ENCODE peak calls at places on chromosome 13, in six cellular contexts. One of them, this sample, is unnamed.

GRCh38 chr13:35723061-35723461 is 246.6 kb upstream of the MAB21L1 start:
- DNase-seq in mesothelial cell of epicardium: no peak
- DNase-seq in A549: no peak
- DNase-seq in body of pancreas: no peak
- DNase-seq in cardiac fibroblast: peak; percentile 60
- DNase-seq in coronary artery: no peak
- DNase-seq in this sample: no peak

GRCh38 chr13:30862707-30863106 is 43.4 kb upstream of the MEDAG start:
- DNase-seq in mesothelial cell of epicardium: no peak
- DNase-seq in A549: no peak
- DNase-seq in body of pancreas: no peak
- DNase-seq in cardiac fibroblast: peak; percentile 55
- DNase-seq in coronary artery: peak; percentile 93
- DNase-seq in this sample: no peak

GRCh38 chr13:20702530-20702929 is 969 bp upstream of the IL17D start:
- DNase-seq in mesothelial cell of epicardium: no peak
- DNase-seq in A549: no peak
- DNase-seq in body of pancreas: no peak
- DNase-seq in cardiac fibroblast: no peak
- DNase-seq in coronary artery: no peak
- DNase-seq in this sample: no peak

GRCh38 chr13:76383671-76384461 is 502.3 kb downstream of the KCTD12 start:
- DNase-seq in mesothelial cell of epicardium: no peak
- DNase-seq in A549: no peak
- DNase-seq in body of pancreas: no peak
- DNase-seq in cardiac fibroblast: peak; percentile 94
- DNase-seq in coronary artery: no peak
- DNase-seq in this sample: no peak

GRCh38 chr13:100636441-100636840 is 38.2 kb downstream of the TMTC4 start:
- DNase-seq in mesothelial cell of epicardium: no peak
- DNase-seq in A549: no peak
- DNase-seq in body of pancreas: no peak
- DNase-seq in cardiac fibroblast: no peak
- DNase-seq in coronary artery: no peak
- DNase-seq in this sample: no peak

GRCh38 chr13:26600345-26600761 is 42.9 kb downstream of the WASF3 start:
- DNase-seq in mesothelial cell of epicardium: no peak
- DNase-seq in A549: no peak
- DNase-seq in body of pancreas: no peak
- DNase-seq in cardiac fibroblast: peak; percentile 46
- DNase-seq in coronary artery: no peak
- DNase-seq in this sample: no peak

GRCh38 chr13:37058801-37059135 is 720 bp downstream of the SUPT20H start:
- DNase-seq in mesothelial cell of epicardium: no peak
- DNase-seq in A549: peak; percentile 8
- DNase-seq in body of pancreas: no peak
- DNase-seq in cardiac fibroblast: no peak
- DNase-seq in coronary artery: no peak
- DNase-seq in this sample: no peak

GRCh38 chr13:108200781-108201398 is 14.4 kb downstream of the LIG4 start:
- DNase-seq in mesothelial cell of epicardium: no peak
- DNase-seq in A549: no peak
- DNase-seq in body of pancreas: no peak
- DNase-seq in cardiac fibroblast: peak; percentile 61
- DNase-seq in coronary artery: no peak
- DNase-seq in this sample: no peak

GRCh38 chr13:37326319-37326718 is 220.9 kb upstream of the CSNK1A1L start:
- DNase-seq in mesothelial cell of epicardium: no peak
- DNase-seq in A549: no peak
- DNase-seq in body of pancreas: no peak
- DNase-seq in cardiac fibroblast: peak; percentile 40
- DNase-seq in coronary artery: no peak
- DNase-seq in this sample: no peak

GRCh38 chr13:33728271-33729037 is 89.5 kb upstream of the RFC3 start:
- DNase-seq in mesothelial cell of epicardium: no peak
- DNase-seq in A549: no peak
- DNase-seq in body of pancreas: peak; percentile 29
- DNase-seq in cardiac fibroblast: peak; percentile 40
- DNase-seq in coronary artery: no peak
- DNase-seq in this sample: no peak

GRCh38 chr13:23612182-23612581 is 42.0 kb downstream of the TNFRSF19 start:
- DNase-seq in mesothelial cell of epicardium: no peak
- DNase-seq in A549: no peak
- DNase-seq in body of pancreas: no peak
- DNase-seq in cardiac fibroblast: no peak
- DNase-seq in coronary artery: no peak
- DNase-seq in this sample: no peak

GRCh38 chr13:23743269-23743668 is 145.9 kb downstream of the MIPEP start:
- DNase-seq in mesothelial cell of epicardium: no peak
- DNase-seq in A549: no peak
- DNase-seq in body of pancreas: no peak
- DNase-seq in cardiac fibroblast: no peak
- DNase-seq in coronary artery: no peak
- DNase-seq in this sample: no peak

GRCh38 chr13:29594310-29594709 is 1.2 kb downstream of the SLC7A1 start:
- DNase-seq in mesothelial cell of epicardium: peak; percentile 45
- DNase-seq in A549: peak; percentile 61
- DNase-seq in body of pancreas: peak; percentile 62
- DNase-seq in cardiac fibroblast: peak; percentile 88
- DNase-seq in coronary artery: peak; percentile 75
- DNase-seq in this sample: no peak

GRCh38 chr13:109897988-109898623 is 111.7 kb upstream of the IRS2 start:
- DNase-seq in mesothelial cell of epicardium: no peak
- DNase-seq in A549: no peak
- DNase-seq in body of pancreas: no peak
- DNase-seq in cardiac fibroblast: no peak
- DNase-seq in coronary artery: no peak
- DNase-seq in this sample: no peak
- TF ChIP-seq CTCF in mesothelial cell of epicardium: no peak
- TF ChIP-seq CTCF in A549: no peak
- TF ChIP-seq CTCF in body of pancreas: no peak
- TF ChIP-seq CTCF in cardiac fibroblast: no peak
- TF ChIP-seq CTCF in coronary artery: no peak
- TF ChIP-seq CTCF in this sample: no peak

DNA sequence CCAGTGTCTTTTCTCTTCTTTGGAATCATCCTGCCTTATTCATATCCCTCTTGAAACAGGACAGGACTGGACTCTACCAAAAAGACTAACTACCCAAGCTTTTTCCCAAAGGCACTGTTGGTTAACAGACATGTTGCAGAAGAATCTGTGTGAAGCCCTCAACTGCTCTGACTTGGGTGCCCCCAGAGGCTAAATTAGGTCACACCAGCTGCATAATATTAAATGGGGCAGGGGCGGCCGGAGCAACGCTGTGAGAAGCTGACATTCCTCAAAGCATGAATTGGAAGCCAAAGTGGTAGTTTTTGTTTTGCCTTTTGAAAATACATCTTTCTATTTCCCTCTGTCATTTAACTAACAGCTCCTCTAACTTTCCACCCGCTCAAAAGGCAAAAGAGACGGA is 185.9 kb downstream of the LHFPL6 start:
- DNase-seq in mesothelial cell of epicardium: no peak
- DNase-seq in A549: no peak
- DNase-seq in body of pancreas: no peak
- DNase-seq in cardiac fibroblast: peak; percentile 38
- DNase-seq in coronary artery: no peak
- DNase-seq in this sample: no peak
- TF ChIP-seq CTCF in mesothelial cell of epicardium: no peak
- TF ChIP-seq CTCF in A549: no peak
- TF ChIP-seq CTCF in body of pancreas: no peak
- TF ChIP-seq CTCF in cardiac fibroblast: peak; percentile 31
- TF ChIP-seq CTCF in coronary artery: no peak
- TF ChIP-seq CTCF in this sample: peak; percentile 70

GRCh38 chr13:49499889-49500660 is 4.3 kb downstream of the PHF11 start:
- DNase-seq in mesothelial cell of epicardium: no peak
- DNase-seq in A549: no peak
- DNase-seq in body of pancreas: no peak
- DNase-seq in cardiac fibroblast: peak; percentile 78
- DNase-seq in coronary artery: no peak
- DNase-seq in this sample: no peak

GRCh38 chr13:49498211-49498610 is 2.5 kb downstream of the PHF11 start:
- DNase-seq in mesothelial cell of epicardium: no peak
- DNase-seq in A549: no peak
- DNase-seq in body of pancreas: no peak
- DNase-seq in cardiac fibroblast: no peak
- DNase-seq in coronary artery: no peak
- DNase-seq in this sample: no peak

GRCh38 chr13:49494645-49495044 is 1.1 kb upstream of the PHF11 start:
- DNase-seq in mesothelial cell of epicardium: no peak
- DNase-seq in A549: no peak
- DNase-seq in body of pancreas: no peak
- DNase-seq in cardiac fibroblast: no peak
- DNase-seq in coronary artery: no peak
- DNase-seq in this sample: no peak

GRCh38 chr13:49497272-49497671 is 1.5 kb downstream of the PHF11 start:
- DNase-seq in mesothelial cell of epicardium: no peak
- DNase-seq in A549: no peak
- DNase-seq in body of pancreas: no peak
- DNase-seq in cardiac fibroblast: no peak
- DNase-seq in coronary artery: no peak
- DNase-seq in this sample: no peak

GRCh38 chr13:49495783-49496762 is at the start of gene PHF11:
- DNase-seq in mesothelial cell of epicardium: peak; percentile 72
- DNase-seq in A549: peak; percentile 23
- DNase-seq in body of pancreas: peak; percentile 85
- DNase-seq in cardiac fibroblast: peak; percentile 82
- DNase-seq in coronary artery: peak; percentile 89
- DNase-seq in this sample: peak; percentile 75
- TF ChIP-seq CTCF in mesothelial cell of epicardium: no peak
- TF ChIP-seq CTCF in A549: no peak
- TF ChIP-seq CTCF in body of pancreas: no peak
- TF ChIP-seq CTCF in cardiac fibroblast: no peak
- TF ChIP-seq CTCF in coronary artery: no peak
- TF ChIP-seq CTCF in this sample: peak; percentile 56

DNA sequence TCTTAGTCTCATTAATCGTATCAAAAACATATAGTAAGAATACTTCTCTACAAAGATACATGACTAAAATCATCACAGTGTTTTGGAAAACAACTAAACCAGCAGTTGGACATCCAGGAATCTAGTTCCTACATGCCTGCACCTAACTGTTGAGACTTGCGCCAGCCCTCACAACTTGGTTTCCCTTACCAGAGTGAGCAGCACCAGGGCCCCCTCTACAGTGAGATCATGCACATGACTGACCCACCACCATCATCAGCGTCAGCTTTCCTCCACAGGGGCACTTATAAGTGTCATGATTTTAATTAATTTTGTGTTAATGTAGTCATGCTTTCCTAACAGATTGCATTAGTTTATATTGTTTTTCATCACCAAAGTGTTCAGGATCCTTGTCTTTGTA is 1322.0 kb downstream of the EFNB2 start:
- DNase-seq in mesothelial cell of epicardium: no peak
- DNase-seq in A549: no peak
- DNase-seq in body of pancreas: no peak
- DNase-seq in cardiac fibroblast: no peak
- DNase-seq in coronary artery: no peak
- DNase-seq in this sample: no peak
- TF ChIP-seq CTCF in mesothelial cell of epicardium: no peak
- TF ChIP-seq CTCF in A549: no peak
- TF ChIP-seq CTCF in body of pancreas: no peak
- TF ChIP-seq CTCF in cardiac fibroblast: no peak
- TF ChIP-seq CTCF in coronary artery: no peak
- TF ChIP-seq CTCF in this sample: no peak

GRCh38 chr13:41917641-41918040 is 43.3 kb downstream of the VWA8 start:
- DNase-seq in mesothelial cell of epicardium: no peak
- DNase-seq in A549: no peak
- DNase-seq in body of pancreas: no peak
- DNase-seq in cardiac fibroblast: peak; percentile 74
- DNase-seq in coronary artery: no peak
- DNase-seq in this sample: no peak

GRCh38 chr13:41919031-41919740 is 41.7 kb downstream of the VWA8 start:
- DNase-seq in mesothelial cell of epicardium: no peak
- DNase-seq in A549: no peak
- DNase-seq in body of pancreas: no peak
- DNase-seq in cardiac fibroblast: no peak
- DNase-seq in coronary artery: no peak
- DNase-seq in this sample: no peak

GRCh38 chr13:41914552-41914951 is 46.4 kb downstream of the VWA8 start:
- DNase-seq in mesothelial cell of epicardium: no peak
- DNase-seq in A549: no peak
- DNase-seq in body of pancreas: no peak
- DNase-seq in cardiac fibroblast: no peak
- DNase-seq in coronary artery: no peak
- DNase-seq in this sample: no peak

GRCh38 chr13:41916173-41916954 is 44.5 kb downstream of the VWA8 start:
- DNase-seq in mesothelial cell of epicardium: no peak
- DNase-seq in A549: no peak
- DNase-seq in body of pancreas: no peak
- DNase-seq in cardiac fibroblast: peak; percentile 88
- DNase-seq in coronary artery: no peak
- DNase-seq in this sample: no peak

DNA sequence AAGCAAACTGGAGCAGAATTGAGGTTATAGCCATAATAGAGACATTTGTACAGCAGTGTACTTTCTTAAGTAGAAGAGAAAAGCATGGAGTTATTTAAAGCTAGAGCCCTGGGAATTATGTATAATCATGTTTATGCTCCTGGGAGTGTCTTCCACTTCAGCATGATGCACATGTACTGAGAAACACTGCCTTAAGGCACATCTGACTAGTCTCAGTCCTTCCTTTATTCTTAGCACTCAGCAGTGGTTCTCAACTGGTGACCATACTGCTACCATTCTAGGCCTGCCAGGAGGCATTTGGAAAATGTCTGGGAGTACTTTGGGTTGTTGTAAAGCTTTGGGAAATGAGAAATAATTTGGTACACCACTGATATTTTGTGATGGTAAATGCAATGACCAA is 45.8 kb downstream of the VWA8 start:
- DNase-seq in mesothelial cell of epicardium: no peak
- DNase-seq in A549: no peak
- DNase-seq in body of pancreas: no peak
- DNase-seq in cardiac fibroblast: peak; percentile 34
- DNase-seq in coronary artery: no peak
- DNase-seq in this sample: no peak
- TF ChIP-seq CTCF in mesothelial cell of epicardium: no peak
- TF ChIP-seq CTCF in A549: no peak
- TF ChIP-seq CTCF in body of pancreas: no peak
- TF ChIP-seq CTCF in cardiac fibroblast: no peak
- TF ChIP-seq CTCF in coronary artery: no peak
- TF ChIP-seq CTCF in this sample: no peak

This sample was measured in type B pancreatic cell.